ENCODE peak calls at places on chromosomes 12 and 14, in four cellular contexts. One of them, this sample, is unnamed.

GRCh38 chr12:124837958-124838803 is 25.5 kb downstream of the SCARB1 start:
- DNase-seq in anterior cingulate cortex: peak; percentile 76
- DNase-seq in choroid plexus epithelial cell: peak; percentile 99
- DNase-seq in stimulated activated CD4-positive, alpha-beta T cell treated with anti-CD3 and anti-CD28 coated beads, Interleukin-1b, Interleukin-23, amount 100 ng/mL, for 4 hours: no peak
- DNase-seq in this sample: peak; percentile 98

GRCh38 chr14:21991130-21991529 is 317.5 kb upstream of the OR4E1 start:
- DNase-seq in anterior cingulate cortex: no peak
- DNase-seq in choroid plexus epithelial cell: no peak
- DNase-seq in stimulated activated CD4-positive, alpha-beta T cell treated with anti-CD3 and anti-CD28 coated beads, Interleukin-1b, Interleukin-23, amount 100 ng/mL, for 4 hours: no peak
- DNase-seq in this sample: no peak

GRCh38 chr12:2673966-2674810 is 120.6 kb upstream of the FKBP4 start:
- DNase-seq in anterior cingulate cortex: no peak
- DNase-seq in choroid plexus epithelial cell: no peak
- DNase-seq in stimulated activated CD4-positive, alpha-beta T cell treated with anti-CD3 and anti-CD28 coated beads, Interleukin-1b, Interleukin-23, amount 100 ng/mL, for 4 hours: no peak
- DNase-seq in this sample: no peak

GRCh38 chr12:101018540-101018939 is 191.5 kb downstream of the SLC5A8 start:
- DNase-seq in anterior cingulate cortex: no peak
- DNase-seq in choroid plexus epithelial cell: peak; percentile 91
- DNase-seq in stimulated activated CD4-positive, alpha-beta T cell treated with anti-CD3 and anti-CD28 coated beads, Interleukin-1b, Interleukin-23, amount 100 ng/mL, for 4 hours: no peak
- DNase-seq in this sample: peak; percentile 91

GRCh38 chr14:81519200-81519998 is 14.3 kb downstream of the SEL1L start:
- DNase-seq in anterior cingulate cortex: no peak
- DNase-seq in choroid plexus epithelial cell: peak; percentile 33
- DNase-seq in stimulated activated CD4-positive, alpha-beta T cell treated with anti-CD3 and anti-CD28 coated beads, Interleukin-1b, Interleukin-23, amount 100 ng/mL, for 4 hours: no peak
- DNase-seq in this sample: peak; percentile 54

GRCh38 chr12:32431025-32431424 is 31.7 kb downstream of the FGD4 start:
- DNase-seq in anterior cingulate cortex: no peak
- DNase-seq in choroid plexus epithelial cell: no peak
- DNase-seq in stimulated activated CD4-positive, alpha-beta T cell treated with anti-CD3 and anti-CD28 coated beads, Interleukin-1b, Interleukin-23, amount 100 ng/mL, for 4 hours: no peak
- DNase-seq in this sample: no peak

GRCh38 chr12:5428332-5429221 is 3.3 kb upstream of the NTF3 start:
- DNase-seq in anterior cingulate cortex: no peak
- DNase-seq in choroid plexus epithelial cell: peak; percentile 48
- DNase-seq in stimulated activated CD4-positive, alpha-beta T cell treated with anti-CD3 and anti-CD28 coated beads, Interleukin-1b, Interleukin-23, amount 100 ng/mL, for 4 hours: no peak
- DNase-seq in this sample: peak; percentile 54

GRCh38 chr14:22748691-22749090 is 17.8 kb upstream of the OXA1L start:
- DNase-seq in anterior cingulate cortex: no peak
- DNase-seq in choroid plexus epithelial cell: no peak
- DNase-seq in stimulated activated CD4-positive, alpha-beta T cell treated with anti-CD3 and anti-CD28 coated beads, Interleukin-1b, Interleukin-23, amount 100 ng/mL, for 4 hours: no peak
- DNase-seq in this sample: no peak

GRCh38 chr12:123150273-123150803 is 552 bp downstream of the PITPNM2 start:
- DNase-seq in anterior cingulate cortex: no peak
- DNase-seq in choroid plexus epithelial cell: no peak
- DNase-seq in stimulated activated CD4-positive, alpha-beta T cell treated with anti-CD3 and anti-CD28 coated beads, Interleukin-1b, Interleukin-23, amount 100 ng/mL, for 4 hours: peak; percentile 6
- DNase-seq in this sample: no peak